ENCODE peak calls at places on chromosome 19, in ten cellular contexts. N is stimulated activated CD4-positive, alpha-beta T cell treated with anti-CD3 and anti-CD28 coated beads, Interleukin-15, amount 100 ng/mL, for 48 hours; R is heart right ventricle; U is colonic mucosa; V is stimulated activated CD8-positive, alpha-beta memory T cell treated with anti-CD3 and anti-CD28 coated beads, Interleukin-12 subunit alpha, Interleukin-12 subunit beta, amount 100 ng/mL, for 4 hours; B is GM13977; M is iris pigment epithelial cell; W is immature natural killer cell; Y is GM04503; C is LNCaP clone FGC. Z is an unnamed sample.

GRCh38 chr19:33621065-33621785 is 528 bp upstream of the CHST8 start:
- DNase-seq in Y (no peak), R (no peak), C (no peak), B (peak), W (no peak), N (no peak), M (peak), V (no peak), U (no peak), Z (no peak)

GRCh38 chr19:51497666-51498065 is 3.9 kb downstream of the SIGLEC12 start:
- DNase-seq in U (no peak), Y (no peak), C (no peak), B (no peak), R (no peak), M (no peak), V (no peak), W (no peak), N (no peak), Z (no peak)

GRCh38 chr19:5691205-5691929 is 1.3 kb downstream of the RPL36 start:
- DNase-seq in W (no peak), R (peak), N (peak), U (peak), V (peak), M (peak), Y (no peak), B (no peak), C (peak), Z (peak)

GRCh38 chr19:48433337-48433736 is 12.4 kb upstream of the GRWD1 start:
- DNase-seq in M (no peak), B (no peak), V (no peak), W (no peak), C (no peak), Y (no peak), U (no peak), N (no peak), R (no peak), Z (no peak)

GRCh38 chr19:39362682-39363657 is 20.7 kb downstream of the SAMD4B start:
- DNase-seq in U (no peak), R (no peak), W (no peak), V (no peak), B (no peak), Y (no peak), N (no peak), C (no peak), M (peak), Z (no peak)

GRCh38 chr19:49614096-49614857 is 23.3 kb downstream of the PRR12 start:
- DNase-seq in N (no peak), B (peak), C (no peak), U (no peak), Y (no peak), M (peak), V (no peak), W (peak), R (no peak), Z (no peak)

GRCh38 chr19:1453525-1454371 is 3.8 kb downstream of the APC2 start:
- DNase-seq in R (no peak), M (no peak), U (no peak), W (no peak), C (no peak), N (no peak), V (no peak), B (no peak), Y (no peak), Z (no peak)

GRCh38 chr19:3073159-3073563 is 10.9 kb upstream of the TLE5 start:
- DNase-seq in N (no peak), C (no peak), Y (peak), R (no peak), V (no peak), B (no peak), W (no peak), M (peak), U (peak), Z (no peak)

GRCh38 chr19:4233282-4233853 is 4.0 kb downstream of the EBI3 start:
- DNase-seq in R (no peak), B (peak), Y (no peak), N (peak), U (peak), C (no peak), V (peak), M (peak), W (peak), Z (peak)

GRCh38 chr19:18456974-18457373 is 19.0 kb upstream of the ISYNA1 start:
- DNase-seq in Y (no peak), V (no peak), C (no peak), N (no peak), W (no peak), B (no peak), R (no peak), M (no peak), U (no peak), Z (peak)

GRCh38 chr19:37691881-37692504 is 27.6 kb downstream of the ZNF607 start:
- DNase-seq in Y (peak), N (peak), M (peak), R (peak), W (peak), V (peak), U (peak), C (peak), B (peak), Z (peak)

GRCh38 chr19:6773323-6773931 is 919 bp downstream of the VAV1 start:
- DNase-seq in W (peak), V (peak), M (no peak), C (no peak), U (peak), Y (no peak), N (peak), R (no peak), B (peak), Z (peak)

GRCh38 chr19:30584121-30584520 is 211.9 kb downstream of the ZNF536 start:
- DNase-seq in U (no peak), C (no peak), W (no peak), M (no peak), B (no peak), N (no peak), R (no peak), V (no peak), Y (no peak), Z (no peak)

GRCh38 chr19:46372901-46373572 is 26.1 kb downstream of the PPP5C start:
- DNase-seq in U (no peak), W (no peak), Y (no peak), M (peak), V (no peak), N (no peak), C (no peak), B (no peak), R (no peak), Z (no peak)

GRCh38 chr19:5863030-5863665 is 7.2 kb downstream of the FUT5 start:
- DNase-seq in Y (no peak), B (no peak), M (no peak), N (no peak), C (no peak), R (no peak), V (no peak), U (no peak), W (no peak), Z (no peak)

GRCh38 chr19:18425515-18426415 is 6.6 kb downstream of the SSBP4 start:
- DNase-seq in Y (no peak), C (no peak), R (peak), U (no peak), W (no peak), M (peak), V (no peak), N (no peak), B (no peak), Z (peak)

GRCh38 chr19:13613447-13613846 is 107.2 kb upstream of the CACNA1A start:
- DNase-seq in C (no peak), M (no peak), W (no peak), Y (no peak), V (no peak), N (no peak), U (no peak), R (no peak), B (no peak), Z (no peak)

GRCh38 chr19:574658-575526 is 2.5 kb downstream of the BSG start:
- DNase-seq in U (peak), V (no peak), C (no peak), N (no peak), Y (no peak), W (no peak), R (peak), M (peak), B (peak), Z (peak)

GRCh38 chr19:40217027-40217810 is 965 bp downstream of the TTC9B start:
- DNase-seq in V (no peak), U (peak), R (no peak), W (no peak), C (peak), B (no peak), N (no peak), Y (no peak), M (no peak), Z (no peak)